ENCODE peak calls at places on chromosome 10, in nine cellular contexts. H is left kidney; P is iris pigment epithelial cell; I is hypothalamus; Z is heart right ventricle; O is activated T-cell treated with anti-CD3 and anti-CD28 coated beads for 24 hours; R is activated CD4-positive, alpha-beta T cell treated with anti-CD3 and anti-CD28 coated beads, Interleukin-2, amount 50 U/mL, for 4 hours; U is HTR-8/SVneo; G is CD4-positive, CD25-positive, alpha-beta regulatory T cell. K is an unnamed sample.
A peak's percentile ranks its signal among the peaks of the same experiment; 100 is the strongest.

GRCh38 chr10:132162021-132162531 is 24.7 kb upstream of the DPYSL4 start:
- DNase-seq in R (no peak), U (no peak), Z (no peak), I (no peak), G (no peak), O (no peak), P (no peak), H (peak; percentile 57), K (peak; percentile 37)

GRCh38 chr10:15231403-15231802 is 62.9 kb upstream of the NMT2 start:
- DNase-seq in Z (no peak), H (no peak), U (no peak), I (no peak), G (no peak), R (no peak), O (no peak), P (no peak), K (no peak)

GRCh38 chr10:78318305-78318704 is 284.6 kb downstream of the RPS24 start:
- DNase-seq in R (no peak), H (no peak), P (no peak), G (no peak), O (no peak), I (no peak), Z (peak; percentile 2), U (no peak), K (no peak)

GRCh38 chr10:63375859-63376258 is 89.9 kb downstream of the JMJD1C start:
- DNase-seq in U (no peak), G (no peak), P (peak; percentile 89), R (no peak), H (no peak), O (no peak), Z (no peak), I (no peak), K (no peak)

GRCh38 chr10:25632802-25633201 is 301.2 kb upstream of the MYO3A start:
- DNase-seq in I (no peak), O (no peak), P (no peak), H (no peak), U (no peak), Z (no peak), R (no peak), G (no peak), K (no peak)

GRCh38 chr10:99172130-99172738 is 63.4 kb downstream of the HPSE2 start:
- DNase-seq in P (peak; percentile 25), G (no peak), H (peak; percentile 79), U (peak; percentile 36), Z (no peak), R (no peak), O (no peak), I (no peak), K (no peak)

GRCh38 chr10:13890233-13890616 is 303.5 kb downstream of the PRPF18 start:
- DNase-seq in O (no peak), I (no peak), U (no peak), H (peak; percentile 39), G (no peak), Z (no peak), P (peak; percentile 54), R (no peak), K (no peak)

GRCh38 chr10:91587710-91588638 is 44.9 kb downstream of the PPP1R3C start:
- DNase-seq in P (peak; percentile 85), H (no peak), O (no peak), G (no peak), Z (peak; percentile 25), I (no peak), R (no peak), U (peak; percentile 58), K (no peak)

GRCh38 chr10:106467506-106467905 is 697.0 kb downstream of the SORCS1 start:
- DNase-seq in R (no peak), U (no peak), Z (no peak), G (no peak), H (no peak), P (peak; percentile 21), I (no peak), O (no peak), K (no peak)

GRCh38 chr10:44898665-44899064 is 12.5 kb upstream of the TMEM72 start:
- DNase-seq in I (no peak), U (no peak), G (no peak), R (no peak), O (no peak), H (peak; percentile 72), P (no peak), Z (no peak), K (no peak)

GRCh38 chr10:43042503-43043341 is 34.1 kb upstream of the RET start:
- DNase-seq in P (no peak), G (no peak), Z (no peak), U (no peak), O (no peak), R (no peak), I (no peak), H (no peak), K (no peak)

GRCh38 chr10:74189999-74190421 is 39.0 kb downstream of the ADK start:
- DNase-seq in U (peak; percentile 50), G (no peak), P (peak; percentile 95), I (no peak), H (peak; percentile 10), Z (no peak), O (no peak), R (no peak), K (no peak)

GRCh38 chr10:63241898-63242297 is 108.8 kb downstream of the NRBF2 start:
- DNase-seq in I (no peak), O (no peak), R (no peak), P (no peak), U (no peak), G (no peak), H (no peak), Z (no peak), K (no peak)

GRCh38 chr10:113329121-113329596 is 223.7 kb upstream of the HABP2 start:
- DNase-seq in I (no peak), H (no peak), Z (no peak), U (peak; percentile 9), G (no peak), O (no peak), P (peak; percentile 90), R (no peak), K (no peak)

GRCh38 chr10:72204296-72204695 is 11.5 kb upstream of the ANAPC16 start:
- DNase-seq in I (no peak), G (no peak), P (no peak), O (no peak), H (no peak), U (no peak), Z (no peak), R (no peak), K (no peak)

GRCh38 chr10:81101062-81101461 is 563.4 kb downstream of the SH2D4B start:
- DNase-seq in U (no peak), I (no peak), H (no peak), G (no peak), O (no peak), R (no peak), Z (no peak), P (no peak), K (no peak)

GRCh38 chr10:115882021-115882420 is 391.0 kb downstream of the GFRA1 start:
- DNase-seq in G (no peak), U (no peak), P (no peak), R (no peak), I (no peak), O (no peak), Z (no peak), H (no peak), K (no peak)